ENCODE peak calls at places on chromosomes 12 and 14, in four cellular contexts. W, N, M and O are unnamed samples. For H3K27me3, the result is how much of the 10 kb centered on the place peaks cover.

GRCh38 chr14:104871145-104871655 is 6.1 kb downstream of the CEP170B start:
- DNase-seq in N (no peak), M (no peak), W (no peak), O (no peak)

GRCh38 chr14:60668431-60669112 is 19.3 kb upstream of the SIX1 start:
- DNase-seq in N (no peak), W (no peak), M (no peak), O (no peak)

GRCh38 chr14:45698462-45699134 is 445.6 kb upstream of the MIS18BP1 start:
- DNase-seq in N (no peak), W (no peak), M (no peak), O (no peak)

GRCh38 chr14:103910262-103910935 is 17.9 kb upstream of the TDRD9 start:
- DNase-seq in M (peak), N (peak), W (peak), O (peak)

GRCh38 chr12:121689430-121689829 is 20.0 kb upstream of the MORN3 start:
- DNase-seq in M (no peak), N (no peak), W (no peak), O (no peak)

GRCh38 chr12:47763481-47764344 is 5.0 kb upstream of the RAPGEF3 start:
- DNase-seq in N (no peak), W (no peak), M (no peak), O (no peak)

GRCh38 chr12:79127268-79127895 is 262.8 kb downstream of the SYT1 start:
- DNase-seq in W (no peak), N (no peak), M (no peak), O (no peak)

GRCh38 chr12:15979096-15980091 is 68.3 kb downstream of the DERA start:
- DNase-seq in W (no peak), M (peak), N (no peak), O (no peak)

GRCh38 chr12:4819654-4820053 is 90.1 kb upstream of the KCNA1 start:
- DNase-seq in N (no peak), M (no peak), W (no peak), O (no peak)

GRCh38 chr14:29215853-29216252 is 449.3 kb downstream of the FOXG1 start:
- DNase-seq in W (no peak), M (no peak), N (no peak), O (no peak)

GRCh38 chr12:89528434-89528833 is 2.6 kb upstream of the POC1B start:
- DNase-seq in N (no peak), W (no peak), M (no peak), O (no peak)

GRCh38 chr12:53476769-53477209 is 22.5 kb downstream of the MAP3K12 start:
- DNase-seq in M (peak), N (no peak), W (no peak), O (no peak)

GRCh38 chr14:93114068-93114710 is 1.5 kb downstream of the ITPK1 start:
- DNase-seq in M (no peak), N (peak), W (no peak), O (no peak)

GRCh38 chr14:34944744-34945143 is 38.0 kb upstream of the SRP54 start:
- DNase-seq in M (no peak), W (no peak), N (no peak), O (no peak)

GRCh38 chr12:97404549-97404948 is 58.1 kb upstream of the RMST start:
- DNase-seq in M (peak), N (peak), W (no peak), O (peak)

GRCh38 chr14:29971101-29971500 is 43.5 kb upstream of the PRKD1 start:
- DNase-seq in M (no peak), N (no peak), W (no peak), O (no peak)

GRCh38 chr12:28884861-28885260 is 264.2 kb upstream of the FAR2 start:
- DNase-seq in N (no peak), M (no peak), W (no peak), O (no peak)

GRCh38 chr12:34401659-34402227 is 379.4 kb downstream of the ALG10 start:
- DNase-seq in M (peak), N (no peak), W (peak), O (peak)

GRCh38 chr12:54967461-54967860 is 17.1 kb downstream of the TESPA1 start:
- DNase-seq in N (no peak), M (no peak), W (no peak), O (no peak)
- H3K27me3 ChIP-seq in N (under half), M (under half), W (under half), O (under half)

GRCh38 chr12:64746663-64747062 is 12.5 kb downstream of the GNS start:
- DNase-seq in N (no peak), M (no peak), W (no peak), O (no peak)

GRCh38 chr12:64747681-64748080 is 11.5 kb downstream of the GNS start:
- DNase-seq in M (no peak), W (no peak), N (no peak), O (no peak)

GRCh38 chr12:64742371-64742770 is 16.8 kb downstream of the GNS start:
- DNase-seq in N (no peak), W (no peak), M (no peak), O (no peak)

GRCh38 chr12:64745259-64745807 is 13.9 kb downstream of the GNS start:
- DNase-seq in M (no peak), W (no peak), N (no peak), O (no peak)

DNA sequence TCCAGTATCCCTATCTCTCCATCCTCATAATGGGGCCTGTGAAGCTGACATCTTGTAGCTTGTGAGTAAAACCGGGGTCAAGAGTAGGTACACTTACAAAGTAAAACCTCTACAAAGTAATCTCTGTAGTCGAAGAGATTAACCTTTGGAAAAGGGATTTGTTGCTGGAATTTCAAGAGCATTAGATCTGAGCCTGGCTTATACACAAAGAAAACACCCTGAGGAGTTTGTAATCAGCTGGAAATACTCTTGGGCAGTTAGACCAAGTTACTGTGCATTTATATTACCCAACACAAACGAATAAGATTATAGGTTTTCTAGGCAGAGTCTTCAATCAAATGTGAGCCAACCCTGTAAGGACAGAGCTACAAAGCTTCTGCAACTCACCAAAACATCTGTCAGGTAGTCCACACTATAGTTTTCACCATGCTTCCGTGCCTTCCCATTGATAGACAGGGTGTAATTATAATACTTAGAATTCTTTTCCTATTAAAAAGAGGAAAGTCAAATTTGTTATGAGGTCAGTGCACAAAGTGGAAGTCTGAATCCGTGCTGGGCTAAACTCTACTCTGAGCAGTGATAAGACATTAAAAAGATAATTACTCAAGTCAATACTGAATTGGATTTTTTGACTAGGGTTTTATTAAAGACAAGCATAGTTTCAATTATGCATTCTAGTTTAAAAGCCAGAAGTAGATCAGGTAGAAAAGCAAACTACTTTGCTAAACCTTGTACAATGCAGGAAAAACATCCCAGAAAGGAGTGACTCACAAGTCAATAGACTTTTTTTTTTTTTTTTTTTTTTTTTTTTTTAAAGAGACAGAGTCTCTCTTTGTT is 14.6 kb downstream of the GNS start:
- DNase-seq in W (no peak), N (no peak), M (no peak), O (no peak)
- H3K4me3 ChIP-seq in W (no peak), N (no peak), M (no peak), O (no peak)

DNA sequence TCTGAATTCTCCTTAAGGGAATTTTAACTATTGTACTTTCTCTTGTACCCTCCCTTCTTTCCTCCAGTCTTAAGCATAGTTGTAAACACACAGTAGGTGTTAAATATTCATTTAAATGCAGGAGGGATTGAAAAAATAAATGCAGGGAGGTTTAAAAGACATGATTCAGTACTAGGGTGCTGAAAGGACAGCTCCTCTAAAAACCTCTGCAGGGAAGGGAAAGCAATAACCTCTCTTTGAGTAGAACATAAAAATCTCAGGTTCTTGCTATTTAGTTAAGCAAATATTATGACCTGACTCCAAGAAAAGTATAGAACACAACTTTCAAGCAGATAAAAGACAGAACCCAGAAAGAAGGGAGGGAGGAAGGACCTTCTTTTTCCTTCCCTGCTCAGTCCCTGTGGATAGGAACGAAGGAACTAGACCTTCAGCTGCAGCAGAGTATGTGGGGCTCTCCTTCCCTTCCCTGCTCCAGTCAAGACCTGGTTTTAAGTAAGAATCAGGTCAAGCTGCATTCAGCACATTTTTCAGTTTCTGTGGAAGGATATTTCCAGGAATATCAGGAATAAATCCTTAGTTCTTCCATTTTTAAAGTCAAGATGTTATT is 4.7 kb downstream of the MAP3K9 start:
- DNase-seq in W (no peak), N (no peak), M (no peak), O (no peak)
- H3K27me3 ChIP-seq in W (under half), N (under half), M (under half), O (under half)

GRCh38 chr14:57865066-57865449 is 834 bp downstream of the SLC35F4 start:
- DNase-seq in N (no peak), M (no peak), W (no peak), O (no peak)
- H3K4me3 ChIP-seq in N (peak), M (peak), W (no peak), O (no peak)

GRCh38 chr12:2507811-2508210 is 287.0 kb upstream of the FKBP4 start:
- DNase-seq in M (peak), W (no peak), N (no peak), O (no peak)
- H3K27me3 ChIP-seq in M (under half), W (under half), N (under half), O (under half)

GRCh38 chr14:102593841-102594170 is 1.4 kb downstream of the RCOR1 start:
- DNase-seq in N (no peak), W (no peak), M (no peak), O (peak)
- H3K4me3 ChIP-seq in N (peak), W (peak), M (peak), O (peak)

GRCh38 chr12:1819050-1819449 is 1.3 kb upstream of the LRTM2 start:
- DNase-seq in M (no peak), W (no peak), N (no peak), O (no peak)

GRCh38 chr12:1822699-1823098 is 2.3 kb downstream of the LRTM2 start:
- DNase-seq in N (no peak), W (no peak), M (no peak), O (no peak)

GRCh38 chr12:1823237-1823636 is 2.9 kb downstream of the LRTM2 start:
- DNase-seq in M (no peak), N (no peak), W (no peak), O (no peak)

GRCh38 chr12:1821805-1822204 is 1.4 kb downstream of the LRTM2 start:
- DNase-seq in N (no peak), W (no peak), M (peak), O (no peak)

DNA sequence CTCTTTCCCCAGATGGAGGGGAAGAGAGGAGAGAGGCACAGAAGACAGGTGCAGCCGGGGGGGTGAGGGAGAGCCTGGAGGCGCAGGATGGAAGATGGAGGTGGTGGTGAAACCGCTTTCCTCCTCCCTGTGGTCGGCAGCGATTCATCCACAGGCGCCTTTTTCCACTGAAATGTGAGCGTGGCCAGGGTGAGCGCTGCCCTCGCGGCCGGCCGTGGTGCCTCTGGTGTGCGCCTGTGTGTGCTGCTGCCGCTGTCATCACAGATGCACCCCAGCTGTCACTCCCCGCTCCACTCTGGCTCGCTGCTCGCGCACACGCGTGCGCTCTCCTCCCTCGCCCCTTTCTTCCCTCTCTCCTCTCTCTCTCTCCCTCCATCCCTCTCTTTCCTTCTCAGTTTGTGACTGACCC is at the start of gene LRTM2:
- DNase-seq in W (no peak), N (no peak), M (no peak), O (no peak)
- H3K27me3 ChIP-seq in W (under half), N (under half), M (under half), O (under half)

GRCh38 chr12:26452511-26452910 is 257.1 kb downstream of the SSPN start:
- DNase-seq in N (no peak), W (no peak), M (no peak), O (no peak)
- H3K4me3 ChIP-seq in N (no peak), W (no peak), M (no peak), O (no peak)

GRCh38 chr12:116882742-116883141 is 1.5 kb upstream of the HRK start:
- DNase-seq in N (no peak), W (no peak), M (peak), O (no peak)

GRCh38 chr12:116880213-116880816 is 926 bp downstream of the HRK start:
- DNase-seq in M (peak), N (no peak), W (no peak), O (no peak)

GRCh38 chr12:116881325-116881866 is at the start of gene HRK:
- DNase-seq in W (no peak), N (no peak), M (peak), O (no peak)

GRCh38 chr12:116880817-116881324 is 370 bp downstream of the HRK start:
- DNase-seq in N (peak), W (no peak), M (peak), O (no peak)

DNA sequence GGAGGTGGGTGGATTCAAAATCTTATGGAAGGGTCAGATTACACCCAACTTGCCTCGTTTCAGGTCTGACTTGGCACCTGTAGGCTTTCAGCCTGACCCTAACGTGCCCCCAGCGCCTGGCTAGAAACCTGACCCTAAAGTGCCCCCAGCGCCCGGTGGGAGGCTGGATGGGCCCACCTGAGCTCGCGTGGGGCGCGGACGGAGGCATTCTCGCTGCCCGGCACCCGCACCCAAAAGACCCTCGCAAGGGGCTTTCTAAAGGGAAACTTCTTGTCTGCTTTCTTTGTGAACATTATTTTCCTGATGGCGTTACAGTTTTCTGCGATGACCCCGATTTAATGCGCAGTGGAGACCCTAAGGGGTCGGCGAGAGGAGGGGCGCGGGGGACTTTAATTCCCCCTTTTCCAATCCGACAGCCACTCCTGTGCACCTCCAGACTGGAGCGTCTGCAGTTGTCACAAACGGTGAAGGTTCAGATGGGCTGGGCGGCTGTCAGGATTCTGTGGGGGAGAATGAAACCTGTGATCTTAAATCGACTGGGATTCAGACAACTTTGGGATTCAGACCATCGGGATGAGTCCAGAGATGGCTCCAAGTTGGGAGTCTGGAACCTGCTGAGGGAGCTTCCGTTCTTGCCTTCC is 746 bp upstream of the HRK start:
- DNase-seq in W (no peak), M (peak), N (no peak), O (no peak)
- H3K27me3 ChIP-seq in W (under half), M (half or more), N (half or more), O (half or more)

DNA sequence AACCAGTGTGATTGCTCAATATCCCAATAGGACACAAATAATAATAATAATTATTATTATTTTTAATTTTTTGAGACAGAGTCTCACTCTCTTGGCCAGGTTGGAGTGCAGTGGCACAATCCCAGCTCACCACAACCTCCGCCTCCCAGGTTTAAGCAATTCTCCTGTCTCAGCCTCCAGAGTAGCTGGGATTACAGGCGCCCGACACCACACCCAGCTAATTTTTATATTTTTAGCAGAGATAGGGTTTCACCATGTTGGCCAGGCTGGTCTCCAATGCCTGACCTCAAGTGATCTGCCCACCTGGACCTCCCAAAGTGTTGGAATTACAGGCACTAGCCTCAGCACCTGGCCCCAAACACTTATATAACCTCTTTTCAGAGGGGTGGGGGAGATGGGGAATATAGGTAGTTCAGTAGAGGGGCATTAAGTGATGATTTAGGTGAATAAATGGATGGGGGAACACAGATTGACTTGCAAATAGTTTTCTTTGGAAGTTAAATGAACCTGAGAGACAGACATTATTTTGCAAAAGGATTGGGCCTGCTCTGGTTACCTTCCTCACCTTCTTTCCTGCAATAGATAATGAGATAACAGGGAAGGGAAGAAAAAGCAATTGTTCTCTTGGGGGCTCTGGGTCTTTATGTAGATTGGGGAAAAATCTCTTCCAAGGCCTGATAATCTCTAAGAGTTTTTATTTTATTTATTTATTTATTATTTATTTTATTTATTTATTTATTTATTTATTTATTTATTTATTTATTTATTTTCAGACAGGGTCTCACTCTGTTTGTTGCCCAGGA is 57.7 kb downstream of the RESF1 start:
- DNase-seq in W (no peak), M (no peak), N (no peak), O (no peak)
- H3K4me3 ChIP-seq in W (no peak), M (no peak), N (no peak), O (no peak)